ENCODE peak calls at places on chromosomes 3 and 15, in six cellular contexts. L is nucleus accumbens, Z is GM13977, U is caudate nucleus, S is NCI-H1694, D is H4. C is an unnamed sample.

GRCh38 chr15:29556385-29556784 is 265.9 kb downstream of the TJP1 start:
- DNase-seq in L (no peak), Z (no peak), U (no peak), S (no peak), D (no peak), C (no peak)

GRCh38 chr3:172142074-172143059 is 103.0 kb downstream of the FNDC3B start:
- DNase-seq in L (no peak), Z (peak; percentile 36), U (no peak), S (no peak), D (peak; percentile 81), C (no peak)

GRCh38 chr3:138326866-138327595 is 2.6 kb downstream of the NME9 start:
- DNase-seq in L (no peak), Z (no peak), U (no peak), S (no peak), D (no peak), C (no peak)

GRCh38 chr3:66722675-66723074 is 221.9 kb upstream of the LRIG1 start:
- DNase-seq in L (no peak), Z (no peak), U (no peak), S (no peak), D (peak; percentile 3), C (no peak)

GRCh38 chr3:131402391-131403039 is 20.9 kb downstream of the NUDT16 start:
- DNase-seq in L (no peak), Z (no peak), U (peak; percentile 38), S (no peak), D (no peak), C (peak; percentile 42)

GRCh38 chr3:139935866-139936817 is 1.2 kb downstream of the CLSTN2 start:
- DNase-seq in L (no peak), Z (peak; percentile 19), U (no peak), S (no peak), D (no peak), C (no peak)

GRCh38 chr3:131895766-131896165 is 139.0 kb downstream of the CPNE4 start:
- DNase-seq in L (no peak), Z (no peak), U (no peak), S (no peak), D (no peak), C (no peak)

GRCh38 chr15:83112233-83112958 is 5.0 kb downstream of the TM6SF1 start:
- DNase-seq in L (no peak), Z (no peak), U (no peak), S (no peak), D (no peak), C (no peak)

GRCh38 chr3:179710079-179710478 is 57.2 kb downstream of the USP13 start:
- DNase-seq in L (no peak), Z (no peak), U (no peak), S (no peak), D (no peak), C (no peak)

GRCh38 chr3:40173291-40173710 is 136.2 kb upstream of the EIF1B start:
- DNase-seq in L (peak; percentile 81), Z (no peak), U (peak; percentile 69), S (no peak), D (no peak), C (peak; percentile 57)

GRCh38 chr3:4709336-4709735 is 216.2 kb downstream of the ITPR1 start:
- DNase-seq in L (no peak), Z (no peak), U (no peak), S (no peak), D (no peak), C (no peak)

GRCh38 chr15:27869697-27870281 is 229.3 kb downstream of the OCA2 start:
- DNase-seq in L (no peak), Z (no peak), U (no peak), S (no peak), D (no peak), C (no peak)

GRCh38 chr3:125109541-125109925 is 53.7 kb upstream of the HEG1 start:
- DNase-seq in L (no peak), Z (no peak), U (no peak), S (no peak), D (no peak), C (no peak)

GRCh38 chr15:45399381-45400212 is 21.3 kb upstream of the GATM start:
- DNase-seq in L (no peak), Z (peak; percentile 30), U (no peak), S (peak; percentile 85), D (peak; percentile 56), C (no peak)

GRCh38 chr3:134073583-134073945 is 43.8 kb upstream of the SLCO2A1 start:
- DNase-seq in L (no peak), Z (no peak), U (no peak), S (no peak), D (no peak), C (no peak)

GRCh38 chr15:68383161-68384074 is 48.5 kb downstream of the ITGA11 start:
- DNase-seq in L (no peak), Z (peak; percentile 80), U (no peak), S (peak; percentile 30), D (peak; percentile 44), C (no peak)

GRCh38 chr15:78425643-78426042 is 12.4 kb upstream of the IREB2 start:
- DNase-seq in L (no peak), Z (no peak), U (no peak), S (no peak), D (no peak), C (no peak)

GRCh38 chr15:60916674-60917468 is 312.2 kb downstream of the RORA start:
- DNase-seq in L (peak; percentile 52), Z (peak; percentile 65), U (peak; percentile 66), S (peak; percentile 56), D (peak; percentile 75), C (peak; percentile 71)

GRCh38 chr3:186097663-186098451 is 11.0 kb downstream of the ETV5 start:
- DNase-seq in L (peak; percentile 84), Z (no peak), U (peak; percentile 77), S (peak; percentile 98), D (no peak), C (peak; percentile 84)

GRCh38 chr15:78065973-78066946 is 11.3 kb downstream of the TBC1D2B start:
- DNase-seq in L (no peak), Z (peak; percentile 67), U (no peak), S (no peak), D (no peak), C (no peak)

GRCh38 chr3:139320551-139321309 is 23.1 kb upstream of the MRPS22 start:
- DNase-seq in L (no peak), Z (no peak), U (no peak), S (no peak), D (no peak), C (no peak)

GRCh38 chr3:54264050-54264449 is 141.7 kb downstream of the CACNA2D3 start:
- DNase-seq in L (no peak), Z (no peak), U (no peak), S (no peak), D (no peak), C (no peak)

GRCh38 chr15:76335129-76335850 is 1.3 kb upstream of the ISL2 start:
- DNase-seq in L (no peak), Z (peak; percentile 36), U (no peak), S (no peak), D (no peak), C (no peak)

GRCh38 chr15:99628374-99629001 is 62.7 kb downstream of the MEF2A start:
- DNase-seq in L (no peak), Z (no peak), U (no peak), S (no peak), D (no peak), C (no peak)

GRCh38 chr15:91694131-91694828 is 159.2 kb upstream of the SLCO3A1 start:
- DNase-seq in L (no peak), Z (no peak), U (no peak), S (no peak), D (peak; percentile 10), C (no peak)

GRCh38 chr15:75185271-75186029 is 16.2 kb upstream of the C15orf39 start:
- DNase-seq in L (no peak), Z (no peak), U (no peak), S (no peak), D (no peak), C (no peak)

GRCh38 chr3:188343894-188344293 is 189.9 kb downstream of the LPP start:
- DNase-seq in L (no peak), Z (no peak), U (no peak), S (no peak), D (no peak), C (no peak)

GRCh38 chr3:184505053-184505452 is 56.5 kb upstream of the EPHB3 start:
- DNase-seq in L (no peak), Z (no peak), U (no peak), S (no peak), D (no peak), C (no peak)

GRCh38 chr15:70856884-70857546 is 3.1 kb upstream of the LARP6 start:
- DNase-seq in L (no peak), Z (no peak), U (peak; percentile 54), S (no peak), D (peak; percentile 94), C (peak; percentile 27)

GRCh38 chr3:129625071-129625874 is 18.8 kb upstream of the PLXND1 start:
- DNase-seq in L (no peak), Z (peak; percentile 21), U (no peak), S (peak; percentile 13), D (no peak), C (no peak)

GRCh38 chr15:64566629-64567427 is 106.5 kb downstream of the ZNF609 start:
- DNase-seq in L (no peak), Z (no peak), U (no peak), S (no peak), D (no peak), C (no peak)

GRCh38 chr3:108088697-108089096 is 2.1 kb downstream of the CD47 start:
- DNase-seq in L (no peak), Z (peak; percentile 63), U (no peak), S (no peak), D (peak; percentile 45), C (no peak)

GRCh38 chr15:39680868-39681267 is 100.0 kb downstream of the THBS1 start:
- DNase-seq in L (no peak), Z (no peak), U (no peak), S (no peak), D (no peak), C (no peak)

GRCh38 chr3:128197855-128198254 is 44.6 kb downstream of the EEFSEC start:
- DNase-seq in L (no peak), Z (no peak), U (no peak), S (no peak), D (no peak), C (no peak)

GRCh38 chr15:33454346-33454745 is 143.6 kb downstream of the RYR3 start:
- DNase-seq in L (no peak), Z (no peak), U (no peak), S (no peak), D (no peak), C (no peak)

GRCh38 chr15:90915808-90916440 is 12.8 kb downstream of the MAN2A2 start:
- DNase-seq in L (no peak), Z (no peak), U (no peak), S (no peak), D (no peak), C (no peak)

GRCh38 chr3:195612075-195612800 is 28.5 kb upstream of the APOD start:
- DNase-seq in L (no peak), Z (no peak), U (no peak), S (no peak), D (no peak), C (no peak)

GRCh38 chr3:57604971-57605370 is 7.8 kb upstream of the ARF4 start:
- DNase-seq in L (no peak), Z (no peak), U (no peak), S (no peak), D (no peak), C (no peak)

C was measured in occipital lobe.